ENCODE peak calls at places on chromosomes 6 and 20, in four cellular contexts. W is spleen, M is heart right ventricle, V is body of pancreas. J is an unnamed sample.

GRCh38 chr6:165616116-165616515 is 46.9 kb downstream of the PDE10A start:
- DNase-seq in V (no peak), W (no peak), M (no peak), J (peak; percentile 26)

GRCh38 chr6:25359891-25360290 is 80.7 kb downstream of the CARMIL1 start:
- DNase-seq in V (no peak), W (no peak), M (no peak), J (no peak)

GRCh38 chr6:149513915-149514314 is 29.1 kb upstream of the ZC3H12D start:
- DNase-seq in V (no peak), W (no peak), M (no peak), J (no peak)

GRCh38 chr6:16402501-16402900 is 164.1 kb downstream of the GMPR start:
- DNase-seq in V (no peak), W (no peak), M (no peak), J (peak; percentile 22)

GRCh38 chr6:155646443-155646842 is 190.8 kb upstream of the NOX3 start:
- DNase-seq in V (peak; percentile 12), W (no peak), M (no peak), J (no peak)

GRCh38 chr20:2713285-2713684 is 20.7 kb downstream of the EBF4 start:
- DNase-seq in V (no peak), M (no peak), W (no peak), J (no peak)

GRCh38 chr20:57399587-57400261 is 8.5 kb downstream of the RBM38 start:
- DNase-seq in V (peak; percentile 37), W (peak; percentile 87), M (peak; percentile 63), J (no peak)

GRCh38 chr6:91575032-91575431 is 988.2 kb upstream of the MAP3K7 start:
- DNase-seq in W (no peak), V (no peak), M (no peak), J (no peak)

GRCh38 chr6:18904681-18905080 is 517.5 kb downstream of the RNF144B start:
- DNase-seq in W (no peak), M (no peak), V (no peak), J (no peak)

GRCh38 chr6:46350714-46351113 is 140.5 kb downstream of the RCAN2 start:
- DNase-seq in W (no peak), M (no peak), V (no peak), J (no peak)

GRCh38 chr20:13333793-13334192 is 112.7 kb downstream of the ISM1 start:
- DNase-seq in W (no peak), M (no peak), V (no peak), J (no peak)

GRCh38 chr6:153392156-153392555 is 261.1 kb upstream of the RGS17 start:
- DNase-seq in V (no peak), W (no peak), M (no peak), J (no peak)

GRCh38 chr6:14447240-14447639 is 329.7 kb downstream of the CD83 start:
- DNase-seq in M (no peak), W (no peak), V (no peak), J (no peak)

GRCh38 chr6:74333406-74333805 is 637.4 kb downstream of the CD109 start:
- DNase-seq in M (no peak), W (no peak), V (no peak), J (no peak)

GRCh38 chr20:32456869-32457421 is 98.8 kb downstream of the ASXL1 start:
- DNase-seq in V (peak; percentile 64), M (peak; percentile 64), W (no peak), J (no peak)

GRCh38 chr6:13724174-13724573 is 12.5 kb upstream of the RANBP9 start:
- DNase-seq in V (no peak), M (no peak), W (no peak), J (no peak)

GRCh38 chr20:16752082-16752481 is 3.9 kb downstream of the OTOR start:
- DNase-seq in W (no peak), M (no peak), V (no peak), J (no peak)

GRCh38 chr6:13278184-13278583 is 50.2 kb downstream of the TBC1D7 start:
- DNase-seq in W (peak; percentile 85), V (no peak), M (no peak), J (no peak)

GRCh38 chr20:24969203-24970029 is 20.3 kb downstream of the CST7 start:
- DNase-seq in W (peak; percentile 62), V (no peak), M (no peak), J (no peak)

GRCh38 chr20:6616421-6616820 is 151.1 kb upstream of the BMP2 start:
- DNase-seq in M (no peak), W (no peak), V (no peak), J (no peak)

GRCh38 chr6:93823489-93823888 is 404.1 kb upstream of the EPHA7 start:
- DNase-seq in W (no peak), V (no peak), M (no peak), J (no peak)

GRCh38 chr6:116511424-116512131 is at the start of gene CALHM5:
- DNase-seq in W (no peak), M (peak; percentile 43), V (peak; percentile 25), J (peak; percentile 32)

GRCh38 chr20:50982372-50982771 is 23.8 kb downstream of the MOCS3 start:
- DNase-seq in M (no peak), W (no peak), V (no peak), J (no peak)

GRCh38 chr6:39223535-39223934 is 5.7 kb downstream of the KCNK5 start:
- DNase-seq in V (no peak), M (no peak), W (no peak), J (no peak)

GRCh38 chr6:7803219-7803618 is 77.3 kb downstream of the BMP6 start:
- DNase-seq in V (no peak), M (no peak), W (no peak), J (no peak)

GRCh38 chr6:44148306-44148705 is 10.3 kb upstream of the CAPN11 start:
- DNase-seq in W (no peak), V (no peak), M (no peak), J (no peak)

GRCh38 chr6:12637960-12638641 is 78.5 kb upstream of the PHACTR1 start:
- DNase-seq in W (no peak), V (peak; percentile 69), M (peak; percentile 31), J (peak; percentile 33)

GRCh38 chr6:10429638-10430427 is 15.0 kb upstream of the TFAP2A start:
- DNase-seq in M (no peak), V (peak; percentile 37), W (no peak), J (no peak)

GRCh38 chr20:33672426-33673114 is 1.7 kb downstream of the NECAB3 start:
- DNase-seq in W (no peak), V (peak; percentile 41), M (no peak), J (no peak)

GRCh38 chr20:34256629-34257124 is 15.5 kb downstream of the ASIP start:
- DNase-seq in W (no peak), V (no peak), M (no peak), J (no peak)

GRCh38 chr6:149332602-149333311 is 15.2 kb downstream of the TAB2 start:
- DNase-seq in M (no peak), V (no peak), W (no peak), J (no peak)

GRCh38 chr6:77822265-77822664 is 169.4 kb downstream of the MEI4 start:
- DNase-seq in W (no peak), V (no peak), M (no peak), J (no peak)

GRCh38 chr6:300026-300425 is 7.7 kb downstream of the DUSP22 start:
- DNase-seq in V (no peak), M (no peak), W (no peak), J (no peak)
- H3K9me3 ChIP-seq in V (no peaks in the 10 kb centered on the region), M (no peaks in the 10 kb centered on the region), W (no peaks in the 10 kb centered on the region), J (no peaks in the 10 kb centered on the region)

DNA sequence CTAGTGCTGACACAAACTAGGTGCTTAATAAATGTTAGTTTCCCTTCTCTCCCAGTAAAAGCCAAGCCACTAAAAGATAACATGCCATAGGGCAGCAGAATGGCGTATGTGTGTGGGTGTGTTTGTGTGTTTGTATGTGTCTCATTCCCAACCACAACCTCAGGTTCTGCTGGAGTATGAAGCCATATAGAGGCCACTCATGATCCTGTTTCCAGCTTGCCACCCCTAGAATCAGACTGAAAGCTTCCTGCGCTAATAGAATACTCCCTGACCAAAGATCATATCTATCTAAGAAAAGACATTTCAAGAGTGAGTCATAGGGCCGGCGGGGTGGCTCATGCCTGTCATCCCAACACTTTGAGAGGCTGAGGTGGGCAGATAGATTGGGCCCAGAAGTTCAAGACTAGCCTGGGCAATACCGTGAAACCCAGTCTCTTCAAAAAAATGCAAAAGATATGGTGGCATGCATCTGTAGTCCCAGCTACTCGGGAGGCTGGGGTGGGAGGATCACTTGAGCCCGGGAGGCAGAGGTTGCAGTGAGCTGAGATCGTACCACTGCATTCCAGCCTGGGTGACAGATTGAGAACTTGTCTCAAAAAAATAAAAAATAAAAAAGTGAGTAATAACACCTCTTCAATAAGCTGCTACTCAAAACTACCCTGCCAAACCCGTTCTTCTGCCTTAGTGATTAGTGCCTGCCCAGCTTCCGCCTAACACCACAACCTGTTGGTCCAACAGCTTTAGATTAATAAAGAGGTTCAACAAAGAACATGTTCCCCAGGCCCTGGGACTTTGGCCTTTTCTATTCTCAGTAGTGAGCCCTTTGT is 11.8 kb upstream of the SNRPC start:
- DNase-seq in V (peak; percentile 81), W (no peak), M (no peak), J (no peak)
- H3K4me1 ChIP-seq in V (peaks cover 17% of the 10 kb centered on the region), W (no peaks in the 10 kb centered on the region), M (no peaks in the 10 kb centered on the region), J (no peaks in the 10 kb centered on the region)

GRCh38 chr6:76026101-76026500 is 46.4 kb downstream of the IMPG1 start:
- DNase-seq in W (no peak), V (no peak), M (no peak), J (no peak)
- H3K9me3 ChIP-seq in W (peaks cover 11% of the 10 kb centered on the region), V (no peaks in the 10 kb centered on the region), M (peaks cover 20% of the 10 kb centered on the region), J (peaks cover 32% of the 10 kb centered on the region)

DNA sequence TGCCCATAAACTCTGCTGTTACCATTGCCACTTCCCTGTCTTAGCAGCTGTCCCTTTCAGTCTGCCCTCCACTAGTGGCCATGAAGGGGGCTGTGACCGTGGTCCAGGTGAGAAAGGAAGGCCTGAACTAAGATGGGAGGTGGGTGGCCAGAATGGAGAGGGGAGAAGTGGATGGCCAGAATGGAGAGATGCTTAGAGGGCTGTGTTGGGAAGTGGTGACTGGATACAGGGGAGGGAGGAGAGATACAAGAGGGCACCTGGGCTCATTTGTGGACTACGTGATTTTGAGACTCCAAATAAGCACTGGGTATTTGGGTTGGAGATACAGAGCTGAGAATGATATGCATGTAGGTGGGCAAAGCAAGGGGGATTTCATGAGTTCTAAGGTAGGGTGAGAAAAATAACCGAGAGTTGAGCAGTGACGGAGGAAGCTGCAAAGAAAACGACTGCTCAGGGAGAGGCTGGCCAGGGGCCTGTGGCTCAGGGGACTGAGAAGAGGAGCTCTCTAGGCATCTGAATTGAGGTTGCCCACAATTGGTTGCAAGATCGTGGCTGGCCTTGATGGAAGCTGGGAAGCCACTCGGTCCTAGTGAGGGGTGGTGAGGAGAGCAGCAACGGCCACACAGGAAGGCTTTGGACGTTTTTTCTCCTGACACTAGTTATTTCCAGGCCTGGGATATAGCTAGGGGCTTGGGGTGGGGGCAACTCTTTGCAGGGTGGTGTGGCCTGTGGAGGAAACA is 36.9 kb downstream of the PANK2 start:
- DNase-seq in W (no peak), M (no peak), V (no peak), J (no peak)
- H3K4me1 ChIP-seq in W (peaks cover 91% of the 10 kb centered on the region), M (peaks cover 42% of the 10 kb centered on the region), V (peaks cover 8% of the 10 kb centered on the region), J (peaks cover 69% of the 10 kb centered on the region)